ENCODE peak calls at places on chromosomes 7 and 10, in five cellular contexts. A is upper lobe of right lung, S is AG04450, Q is ovary, C is body of pancreas. Y is an unnamed sample. For H3K9me3, the result is how much of the 10 kb centered on the place peaks cover.

GRCh38 chr10:99849525-99849924 is 67.1 kb downstream of the ABCC2 start:
- DNase-seq in A (no peak), S (no peak), Q (no peak), C (no peak), Y (peak)

GRCh38 chr10:94314913-94315545 is 47.7 kb downstream of the NOC3L start:
- DNase-seq in A (no peak), S (no peak), Q (no peak), C (no peak), Y (no peak)

GRCh38 chr7:25864943-25865633 is 286.9 kb upstream of the NFE2L3 start:
- DNase-seq in A (no peak), S (no peak), Q (no peak), C (no peak), Y (no peak)

GRCh38 chr7:50092579-50093411 is at the start of gene ZPBP:
- DNase-seq in A (peak), S (no peak), Q (no peak), C (peak), Y (peak)

GRCh38 chr7:32062150-32062549 is 8.1 kb downstream of the PDE1C start:
- DNase-seq in A (peak), S (no peak), Q (peak), C (peak), Y (peak)

GRCh38 chr10:124458874-124459273 is 2.7 kb upstream of the LHPP start:
- DNase-seq in A (no peak), S (no peak), Q (no peak), C (no peak), Y (no peak)

GRCh38 chr7:100101016-100101862 is at the start of the genes AP4M1 and MCM7:
- DNase-seq in A (peak), S (peak), Q (peak), C (peak), Y (peak)

GRCh38 chr7:106599343-106599698 is 61.6 kb downstream of the CCDC71L start:
- DNase-seq in A (no peak), S (no peak), Q (no peak), C (no peak), Y (peak)

GRCh38 chr10:43396061-43396927 is 12.7 kb downstream of the HNRNPF start:
- DNase-seq in A (peak), S (no peak), Q (peak), C (peak), Y (peak)

GRCh38 chr7:97090761-97091353 is 26.6 kb upstream of the SDHAF3 start:
- DNase-seq in A (no peak), S (no peak), Q (no peak), C (no peak), Y (no peak)

GRCh38 chr7:1970895-1971294 is 261.9 kb downstream of the MAD1L1 start:
- DNase-seq in A (peak), S (no peak), Q (no peak), C (no peak), Y (no peak)

GRCh38 chr10:37379991-37380390 is 254.6 kb downstream of the ANKRD30A start:
- DNase-seq in A (no peak), S (no peak), Q (no peak), C (no peak), Y (no peak)

GRCh38 chr10:113646337-113647201 is 17.3 kb downstream of the NRAP start:
- DNase-seq in A (no peak), S (no peak), Q (no peak), C (no peak), Y (no peak)

GRCh38 chr7:131369354-131369753 is 41.7 kb downstream of the MKLN1 start:
- DNase-seq in A (no peak), S (no peak), Q (no peak), C (no peak), Y (no peak)

GRCh38 chr7:85426487-85426960 is 239.7 kb upstream of the SEMA3D start:
- DNase-seq in A (no peak), S (no peak), Q (no peak), C (no peak), Y (no peak)

GRCh38 chr10:86283466-86284287 is 82.9 kb downstream of the GRID1 start:
- DNase-seq in A (no peak), S (no peak), Q (no peak), C (no peak), Y (peak)

GRCh38 chr10:106132956-106133355 is 1031.5 kb downstream of the SORCS1 start:
- DNase-seq in A (no peak), S (no peak), Q (no peak), C (no peak), Y (no peak)

GRCh38 chr10:106136175-106136574 is 1028.3 kb downstream of the SORCS1 start:
- DNase-seq in A (no peak), S (no peak), Q (no peak), C (no peak), Y (no peak)

GRCh38 chr10:106133451-106133850 is 1031.1 kb downstream of the SORCS1 start:
- DNase-seq in A (no peak), S (no peak), Q (no peak), C (no peak), Y (no peak)

DNA sequence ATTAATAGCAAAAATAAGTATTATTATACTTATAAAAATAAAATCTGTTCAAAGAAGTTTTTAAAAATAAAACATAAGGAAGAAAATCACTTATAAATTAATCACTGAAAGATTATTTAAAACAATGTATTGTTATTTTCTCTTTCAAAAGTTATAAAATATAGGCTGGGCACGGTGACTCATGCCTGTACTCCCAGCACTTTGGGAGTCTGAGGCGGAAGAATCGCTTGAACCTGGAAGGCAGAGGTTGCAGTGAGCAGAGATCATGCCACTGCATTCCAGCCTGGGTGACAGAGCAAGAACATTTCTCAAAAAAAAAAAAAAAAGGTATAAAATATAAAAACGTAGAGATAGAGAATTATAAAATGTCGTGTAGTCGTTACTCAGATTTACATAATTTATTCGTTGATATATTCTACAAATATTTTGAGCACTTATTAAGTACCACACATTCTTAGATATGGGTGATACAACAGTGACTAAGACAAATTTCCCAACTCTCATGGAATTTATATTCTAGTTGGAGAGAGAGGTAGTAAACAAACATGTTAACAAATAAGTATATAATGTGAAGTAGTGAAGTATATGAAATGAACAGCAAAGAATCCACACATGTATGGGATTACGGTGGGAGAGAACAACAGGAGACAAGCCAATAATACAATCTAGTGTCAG is 1030.0 kb downstream of the SORCS1 start:
- DNase-seq in A (no peak), S (no peak), Q (no peak), C (no peak), Y (no peak)
- H3K9me3 ChIP-seq in A (under half), S (under half), Q (under half), C (under half), Y (under half)

DNA sequence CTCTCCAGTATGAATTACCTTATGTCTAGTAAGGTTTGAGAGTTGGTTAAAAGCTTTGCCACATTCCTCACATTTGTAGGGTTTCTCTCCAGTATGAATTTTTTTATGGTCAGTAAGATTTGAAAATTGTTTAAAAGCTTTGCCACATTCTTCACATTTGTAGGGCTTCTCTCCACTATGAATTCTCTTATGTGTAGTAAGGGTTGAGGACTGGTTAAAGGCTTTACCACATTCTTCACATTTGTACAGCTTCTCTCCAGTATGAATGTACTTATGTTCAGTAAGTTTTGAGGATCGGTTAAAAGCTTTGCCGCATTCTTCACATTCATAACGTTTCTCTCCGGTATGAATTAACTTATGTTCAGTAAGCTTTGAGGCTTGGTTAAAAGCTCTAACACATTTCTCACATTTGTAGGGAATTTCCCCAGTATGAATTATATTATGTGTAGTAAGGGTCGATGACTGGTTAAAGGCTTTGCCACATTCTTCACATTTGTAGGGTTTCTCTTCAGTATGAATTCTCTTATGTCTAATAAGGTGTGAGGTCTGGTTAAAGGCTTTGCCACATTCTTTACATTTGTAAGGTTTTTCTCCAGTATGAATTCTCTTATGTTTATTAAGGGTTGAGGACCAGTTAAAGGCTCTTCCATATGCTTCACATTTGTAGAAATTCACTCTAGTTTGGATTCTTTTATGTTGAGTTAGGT is 12.2 kb downstream of the ZNF117 start:
- DNase-seq in A (no peak), S (no peak), Q (no peak), C (no peak), Y (no peak)
- H3K9me3 ChIP-seq in A (half or more), S (under half), Q (under half), C (under half), Y (under half)

DNA sequence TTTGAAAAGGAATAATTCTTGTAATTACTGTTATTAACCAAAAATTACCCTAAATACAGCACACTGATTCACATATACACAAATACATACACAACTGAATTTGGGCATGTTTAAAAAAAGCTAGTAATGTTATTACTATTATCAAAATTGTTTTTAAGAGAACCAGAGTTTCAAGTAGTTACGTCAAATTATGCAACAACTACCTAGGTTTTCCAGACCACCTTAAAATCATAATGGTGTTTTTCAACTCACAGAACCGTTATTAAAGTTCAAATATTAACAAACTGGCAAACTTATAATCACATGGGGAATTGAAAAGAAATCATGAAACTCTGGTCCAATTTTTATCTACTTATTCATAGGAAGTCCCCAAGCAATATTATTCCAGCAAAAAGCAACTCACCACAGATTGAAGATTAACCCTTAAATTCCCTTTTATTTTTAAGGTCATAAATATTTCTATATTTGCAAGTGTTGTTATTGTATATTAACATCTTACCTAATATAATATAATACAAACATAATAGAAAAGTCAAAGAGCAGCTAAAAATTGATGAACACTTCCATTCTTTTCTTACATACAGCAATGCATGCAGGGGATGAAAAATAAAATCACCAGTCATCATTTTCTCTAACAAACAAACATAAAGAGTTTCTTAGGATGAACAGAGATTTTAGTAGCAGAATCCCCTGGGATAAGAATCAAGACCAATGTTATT is 391.3 kb downstream of the PARD3 start:
- DNase-seq in A (no peak), S (no peak), Q (no peak), C (no peak), Y (no peak)
- H3K9me3 ChIP-seq in A (under half), S (under half), Q (under half), C (under half), Y (under half)

GRCh38 chr7:57367171-57367570 is 82.8 kb upstream of the ZNF716 start:
- DNase-seq in A (no peak), S (no peak), Q (no peak), C (no peak), Y (no peak)

GRCh38 chr7:57375783-57376182 is 74.2 kb upstream of the ZNF716 start:
- DNase-seq in A (no peak), S (no peak), Q (no peak), C (no peak), Y (no peak)

GRCh38 chr7:57364933-57365710 is 84.9 kb upstream of the ZNF716 start:
- DNase-seq in A (no peak), S (no peak), Q (no peak), C (no peak), Y (no peak)

GRCh38 chr7:57370739-57371098 is 79.3 kb upstream of the ZNF716 start:
- DNase-seq in A (no peak), S (no peak), Q (no peak), C (no peak), Y (no peak)

GRCh38 chr7:57370066-57370738 is 79.8 kb upstream of the ZNF716 start:
- DNase-seq in A (no peak), S (no peak), Q (no peak), C (no peak), Y (no peak)
- H3K9me3 ChIP-seq in A (under half), S (half or more), Q (under half), C (under half), Y (under half)

DNA sequence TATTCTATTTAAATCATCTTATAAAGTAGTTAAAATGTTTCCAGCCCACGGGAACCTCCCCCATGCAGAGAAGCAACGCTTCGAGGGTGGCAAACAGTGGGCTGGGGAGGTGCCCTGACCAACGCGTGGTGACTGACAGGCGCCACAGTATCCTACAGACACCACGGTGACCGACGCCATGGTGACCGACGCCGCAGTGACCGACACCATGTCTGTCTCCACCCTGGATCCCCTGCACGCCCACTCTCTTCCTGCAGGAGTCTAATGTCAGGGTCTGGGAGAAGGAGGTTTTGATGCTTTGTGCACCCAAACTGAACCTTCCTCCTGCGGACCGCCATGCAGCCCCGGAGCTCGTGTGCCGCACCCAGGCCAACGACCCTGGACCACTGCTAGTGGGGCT is 464.4 kb downstream of the PTPRN2 start:
- DNase-seq in A (no peak), S (no peak), Q (no peak), C (no peak), Y (no peak)
- H3K9me3 ChIP-seq in A (under half), S (half or more), Q (under half), C (under half), Y (under half)

GRCh38 chr10:47268696-47269095 is 31.3 kb upstream of the GDF10 start:
- DNase-seq in A (no peak), S (no peak), Q (no peak), C (no peak), Y (no peak)
- H3K9me3 ChIP-seq in A (under half), S (under half), Q (under half), C (under half), Y (under half)

DNA sequence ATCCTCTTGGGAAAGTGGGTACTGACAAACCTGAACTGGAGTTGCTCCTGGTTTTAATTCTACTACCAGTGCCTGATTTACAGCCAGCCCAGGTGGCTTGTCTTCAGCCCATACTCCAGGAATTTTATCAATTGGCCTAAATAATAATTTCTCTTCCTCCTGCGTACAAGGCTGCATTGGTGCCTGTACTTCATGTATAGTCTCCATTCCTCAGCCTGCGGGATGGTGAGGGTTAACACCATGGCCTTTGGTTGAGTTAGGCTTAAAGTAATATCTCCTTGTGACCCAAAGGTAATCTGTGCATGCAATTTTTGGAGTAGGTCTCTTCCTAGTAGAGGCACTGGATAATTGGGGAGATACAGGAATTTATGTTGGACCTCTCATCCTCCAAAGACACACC is 5.5 kb upstream of the ZNF117 start:
- DNase-seq in A (no peak), S (no peak), Q (no peak), C (no peak), Y (no peak)
- H3K9me3 ChIP-seq in A (under half), S (half or more), Q (under half), C (under half), Y (under half)

GRCh38 chr7:158422551-158423189 is 165.0 kb downstream of the PTPRN2 start:
- DNase-seq in A (peak), S (no peak), Q (no peak), C (no peak), Y (no peak)

GRCh38 chr7:158420591-158421340 is 166.9 kb downstream of the PTPRN2 start:
- DNase-seq in A (peak), S (no peak), Q (no peak), C (no peak), Y (no peak)

GRCh38 chr7:158419238-158419785 is 168.3 kb downstream of the PTPRN2 start:
- DNase-seq in A (peak), S (no peak), Q (no peak), C (no peak), Y (no peak)

GRCh38 chr7:158423190-158423555 is 164.4 kb downstream of the PTPRN2 start:
- DNase-seq in A (peak), S (no peak), Q (no peak), C (no peak), Y (no peak)

DNA sequence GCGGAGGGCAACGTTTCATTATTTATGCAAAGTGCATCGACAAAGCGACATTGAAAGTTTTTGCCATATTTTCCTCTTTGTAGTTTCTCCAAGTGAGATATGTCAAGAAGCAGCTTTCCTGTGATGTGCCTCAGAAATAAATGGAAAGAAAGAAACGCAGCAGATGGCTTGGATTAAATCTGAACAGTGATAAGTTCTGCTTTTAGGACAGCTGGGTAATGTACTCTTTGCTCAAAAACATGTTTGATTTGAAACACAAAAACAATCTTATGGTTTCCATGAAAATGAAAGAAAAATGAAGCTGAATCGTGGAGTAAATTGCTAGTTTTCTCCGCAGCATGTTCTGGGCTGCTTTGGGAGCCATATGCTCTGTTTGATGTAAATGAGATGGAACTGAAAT is 166.2 kb downstream of the PTPRN2 start:
- DNase-seq in A (no peak), S (no peak), Q (no peak), C (no peak), Y (no peak)
- H3K9me3 ChIP-seq in A (under half), S (half or more), Q (under half), C (under half), Y (under half)

Y was measured in colonic mucosa.